ENCODE peak calls at places on chromosomes 7 and 10, in seven cellular contexts. J is NCI-H748 treated with DMSO at 0.1 percent for 48 hours; A is nephron progenitor cell; Z is activated T-cell treated with anti-CD3 and anti-CD28 coated beads, Interleukin-2, amount 50 U/mL, for 4 hours; G is EL; U is HS-27A; Y is naive thymus-derived CD4-positive, alpha-beta T cell. W is an unnamed sample.

GRCh38 chr7:123916240-123916724 is 8.8 kb upstream of the SPAM1 start:
- DNase-seq in Y (no peak), J (no peak), U (no peak), A (no peak), Z (no peak), G (peak), W (peak)

GRCh38 chr10:23065549-23065948 is 29.8 kb upstream of the MSRB2 start:
- DNase-seq in U (no peak), J (no peak), G (peak), A (no peak), Y (no peak), Z (no peak), W (no peak)

GRCh38 chr10:63671317-63671937 is 150.2 kb downstream of the REEP3 start:
- DNase-seq in J (no peak), A (no peak), Y (no peak), Z (no peak), G (peak), U (no peak), W (peak)

GRCh38 chr7:117163101-117163500 is 159.8 kb downstream of the WNT2 start:
- DNase-seq in J (no peak), Z (no peak), U (no peak), G (peak), Y (no peak), A (no peak), W (no peak)

GRCh38 chr7:128831994-128832879 is 2.0 kb downstream of the FLNC start:
- DNase-seq in J (no peak), Y (no peak), G (peak), Z (no peak), A (peak), U (no peak), W (no peak)

GRCh38 chr10:92822060-92822634 is 26.2 kb upstream of the EXOC6 start:
- DNase-seq in J (no peak), U (peak), G (peak), A (no peak), Z (no peak), Y (no peak), W (no peak)

GRCh38 chr7:134651991-134652390 is 5.3 kb downstream of the BPGM start:
- DNase-seq in U (no peak), Z (no peak), Y (no peak), G (no peak), A (no peak), J (no peak), W (no peak)

GRCh38 chr7:53119514-53119933 is 84.1 kb downstream of the POM121L12 start:
- DNase-seq in J (no peak), U (no peak), G (no peak), A (no peak), Y (no peak), Z (no peak), W (no peak)

GRCh38 chr10:75971402-75972211 is 540.2 kb downstream of the LRMDA start:
- DNase-seq in G (peak), A (no peak), U (no peak), Z (no peak), J (no peak), Y (no peak), W (no peak)

GRCh38 chr10:48506147-48506917 is 98.5 kb downstream of the ARHGAP22 start:
- DNase-seq in J (no peak), U (no peak), G (peak), A (no peak), Y (no peak), Z (no peak), W (no peak)

GRCh38 chr10:109773818-109774440 is 149.4 kb downstream of the XPNPEP1 start:
- DNase-seq in U (no peak), G (peak), Z (no peak), Y (no peak), A (no peak), J (no peak), W (peak)

GRCh38 chr10:114245128-114245791 is 6.2 kb downstream of the VWA2 start:
- DNase-seq in Y (no peak), U (no peak), G (peak), J (no peak), Z (no peak), A (no peak), W (no peak)

GRCh38 chr10:102312683-102313082 is 67.4 kb downstream of the GBF1 start:
- DNase-seq in Y (no peak), G (peak), A (no peak), J (no peak), Z (no peak), U (no peak), W (no peak)

GRCh38 chr7:21256310-21256877 is 171.5 kb upstream of the SP4 start:
- DNase-seq in Y (peak), A (no peak), G (peak), Z (peak), U (no peak), J (peak), W (peak)

GRCh38 chr7:77866370-77866769 is 67.8 kb downstream of the PHTF2 start:
- DNase-seq in A (no peak), Y (no peak), U (no peak), J (no peak), Z (no peak), G (peak), W (no peak)

GRCh38 chr10:46552526-46553237 is 3.8 kb downstream of the GPRIN2 start:
- DNase-seq in Z (no peak), Y (no peak), J (no peak), A (peak), G (no peak), U (no peak), W (no peak)

GRCh38 chr10:103470755-103471653 is 8.0 kb downstream of the CALHM3 start:
- DNase-seq in G (no peak), Y (peak), J (no peak), U (no peak), A (no peak), Z (peak), W (no peak)

GRCh38 chr10:112721080-112721698 is 228.9 kb upstream of the TCF7L2 start:
- DNase-seq in G (peak), Z (no peak), J (peak), A (peak), U (peak), Y (peak), W (no peak)

GRCh38 chr7:132516042-132516840 is 60.0 kb downstream of the PLXNA4 start:
- DNase-seq in G (peak), A (no peak), Z (no peak), Y (no peak), U (no peak), J (no peak), W (no peak)

GRCh38 chr7:86898171-86898570 is 161.3 kb downstream of the ELAPOR2 start:
- DNase-seq in Z (no peak), G (no peak), U (no peak), Y (no peak), A (no peak), J (no peak), W (no peak)

GRCh38 chr7:137882261-137882668 is 35.5 kb upstream of the DGKI start:
- DNase-seq in A (no peak), Z (no peak), J (no peak), U (peak), G (peak), Y (no peak), W (no peak)

GRCh38 chr7:133873187-133873586 is 254.0 kb upstream of the LRGUK start:
- DNase-seq in Y (no peak), Z (no peak), U (no peak), G (no peak), J (no peak), A (no peak), W (no peak)

GRCh38 chr7:158957921-158958471 is 101.6 kb downstream of the DYNC2I1 start:
- DNase-seq in J (peak), U (no peak), Z (peak), G (no peak), Y (peak), A (no peak), W (peak)

GRCh38 chr10:33352631-33353030 is 18.2 kb upstream of the NRP1 start:
- DNase-seq in J (no peak), Z (no peak), Y (no peak), U (no peak), A (no peak), G (no peak), W (no peak)

GRCh38 chr10:129467346-129468119 is 492 bp downstream of the MGMT start:
- DNase-seq in J (no peak), G (peak), Z (no peak), A (no peak), U (no peak), Y (no peak), W (no peak)